ENCODE peak calls at places on chromosomes 13 and 19, in six cellular contexts. P, C, I, Y, K and L are unnamed samples.
A peak's percentile ranks its signal among the peaks of the same experiment; 100 is the strongest.

GRCh38 chr19:6125571-6125989 is 9.9 kb upstream of the ACSBG2 start:
- DNase-seq in P (no peak), C (peak; percentile 75), I (peak; percentile 69), Y (peak; percentile 68), K (peak; percentile 84), L (peak; percentile 84)

GRCh38 chr13:51907040-51907732 is 45.4 kb downstream of the CCDC70 start:
- DNase-seq in P (no peak), C (no peak), I (no peak), Y (no peak), K (no peak), L (no peak)

GRCh38 chr13:30918662-30919405 is 12.8 kb downstream of the MEDAG start:
- DNase-seq in P (no peak), C (no peak), I (no peak), Y (peak; percentile 13), K (no peak), L (no peak)

GRCh38 chr13:110291286-110291685 is 15.7 kb downstream of the COL4A1 start:
- DNase-seq in P (no peak), C (no peak), I (no peak), Y (no peak), K (no peak), L (peak; percentile 20)

GRCh38 chr13:44484562-44485164 is 91.5 kb downstream of the TSC22D1 start:
- DNase-seq in P (no peak), C (no peak), I (no peak), Y (no peak), K (no peak), L (no peak)

GRCh38 chr13:108437496-108437895 is 168.0 kb downstream of the TNFSF13B start:
- DNase-seq in P (no peak), C (no peak), I (no peak), Y (no peak), K (peak; percentile 47), L (no peak)

GRCh38 chr19:7067716-7068115 is 1.8 kb upstream of the ZNF557 start:
- DNase-seq in P (no peak), C (no peak), I (no peak), Y (no peak), K (peak; percentile 20), L (no peak)

GRCh38 chr19:1274852-1275259 is 474 bp upstream of the FAM174C start:
- DNase-seq in P (no peak), C (no peak), I (no peak), Y (no peak), K (no peak), L (peak; percentile 81)

GRCh38 chr13:35855531-35856019 is 275.6 kb downstream of the DCLK1 start:
- DNase-seq in P (no peak), C (no peak), I (no peak), Y (peak; percentile 80), K (no peak), L (peak; percentile 96)

GRCh38 chr13:95002126-95002525 is 289.8 kb upstream of the SOX21 start:
- DNase-seq in P (no peak), C (no peak), I (no peak), Y (no peak), K (no peak), L (no peak)